ENCODE peak calls at places on chromosomes 5 and 9, in ten cellular contexts. One of them, this sample, is unnamed. For H3K27me3 and H3K4me1, the result is how much of the 10 kb centered on the place peaks cover.

GRCh38 chr9:31608413-31608812 is 776.0 kb upstream of the ACO1 start:
- DNase-seq in SK-N-SH: no peak
- DNase-seq in stomach: no peak
- DNase-seq in heart right ventricle: no peak
- DNase-seq in SJCRH30: peak
- DNase-seq in fibroblast of lung: peak
- DNase-seq in CD8-positive, alpha-beta T cell: no peak
- DNase-seq in tibial nerve: no peak
- DNase-seq in mesendoderm: no peak
- DNase-seq in adrenal gland: no peak
- DNase-seq in this sample: no peak

GRCh38 chr9:14485366-14485765 is 171.4 kb upstream of the NFIB start:
- DNase-seq in SK-N-SH: no peak
- DNase-seq in stomach: no peak
- DNase-seq in heart right ventricle: no peak
- DNase-seq in SJCRH30: no peak
- DNase-seq in fibroblast of lung: peak
- DNase-seq in CD8-positive, alpha-beta T cell: no peak
- DNase-seq in tibial nerve: no peak
- DNase-seq in mesendoderm: no peak
- DNase-seq in adrenal gland: no peak
- DNase-seq in this sample: no peak

GRCh38 chr9:110116543-110116885 is 91.4 kb downstream of the C9orf152 start:
- DNase-seq in SK-N-SH: no peak
- DNase-seq in stomach: no peak
- DNase-seq in heart right ventricle: no peak
- DNase-seq in SJCRH30: no peak
- DNase-seq in fibroblast of lung: peak
- DNase-seq in CD8-positive, alpha-beta T cell: no peak
- DNase-seq in tibial nerve: no peak
- DNase-seq in mesendoderm: no peak
- DNase-seq in adrenal gland: no peak
- DNase-seq in this sample: no peak

GRCh38 chr5:386432-387341 is 56.3 kb upstream of the EXOC3 start:
- DNase-seq in SK-N-SH: no peak
- DNase-seq in stomach: no peak
- DNase-seq in heart right ventricle: no peak
- DNase-seq in SJCRH30: no peak
- DNase-seq in fibroblast of lung: no peak
- DNase-seq in CD8-positive, alpha-beta T cell: no peak
- DNase-seq in tibial nerve: no peak
- DNase-seq in mesendoderm: no peak
- DNase-seq in adrenal gland: peak
- DNase-seq in this sample: no peak

GRCh38 chr9:99626424-99626823 is 195.3 kb upstream of the NR4A3 start:
- DNase-seq in SK-N-SH: no peak
- DNase-seq in stomach: no peak
- DNase-seq in heart right ventricle: no peak
- DNase-seq in SJCRH30: no peak
- DNase-seq in fibroblast of lung: no peak
- DNase-seq in CD8-positive, alpha-beta T cell: no peak
- DNase-seq in tibial nerve: no peak
- DNase-seq in mesendoderm: no peak
- DNase-seq in adrenal gland: no peak
- DNase-seq in this sample: no peak

GRCh38 chr9:74953235-74953741 is 576 bp upstream of the C9orf40 start:
- DNase-seq in SK-N-SH: no peak
- DNase-seq in stomach: no peak
- DNase-seq in heart right ventricle: no peak
- DNase-seq in SJCRH30: peak
- DNase-seq in fibroblast of lung: no peak
- DNase-seq in CD8-positive, alpha-beta T cell: no peak
- DNase-seq in tibial nerve: no peak
- DNase-seq in mesendoderm: no peak
- DNase-seq in adrenal gland: no peak
- DNase-seq in this sample: no peak

GRCh38 chr5:128965011-128965637 is at the start of gene SLC27A6:
- DNase-seq in SK-N-SH: peak
- DNase-seq in stomach: no peak
- DNase-seq in heart right ventricle: peak
- DNase-seq in SJCRH30: no peak
- DNase-seq in fibroblast of lung: peak
- DNase-seq in CD8-positive, alpha-beta T cell: no peak
- DNase-seq in tibial nerve: no peak
- DNase-seq in mesendoderm: peak
- DNase-seq in adrenal gland: no peak
- DNase-seq in this sample: no peak

GRCh38 chr5:132280371-132281240 is 13.6 kb upstream of the SLC22A4 start:
- DNase-seq in SK-N-SH: no peak
- DNase-seq in stomach: no peak
- DNase-seq in heart right ventricle: no peak
- DNase-seq in SJCRH30: no peak
- DNase-seq in fibroblast of lung: no peak
- DNase-seq in CD8-positive, alpha-beta T cell: no peak
- DNase-seq in tibial nerve: no peak
- DNase-seq in mesendoderm: no peak
- DNase-seq in adrenal gland: no peak
- DNase-seq in this sample: no peak

GRCh38 chr5:96297867-96298266 is 135.2 kb downstream of the PCSK1 start:
- DNase-seq in SK-N-SH: no peak
- DNase-seq in stomach: no peak
- DNase-seq in heart right ventricle: no peak
- DNase-seq in SJCRH30: no peak
- DNase-seq in fibroblast of lung: peak
- DNase-seq in CD8-positive, alpha-beta T cell: no peak
- DNase-seq in tibial nerve: no peak
- DNase-seq in mesendoderm: no peak
- DNase-seq in adrenal gland: no peak
- DNase-seq in this sample: no peak

GRCh38 chr5:146539973-146540372 is 24.0 kb upstream of the GPR151 start:
- DNase-seq in SK-N-SH: no peak
- DNase-seq in stomach: no peak
- DNase-seq in heart right ventricle: no peak
- DNase-seq in SJCRH30: no peak
- DNase-seq in fibroblast of lung: no peak
- DNase-seq in CD8-positive, alpha-beta T cell: no peak
- DNase-seq in tibial nerve: no peak
- DNase-seq in mesendoderm: no peak
- DNase-seq in adrenal gland: no peak
- DNase-seq in this sample: no peak

GRCh38 chr9:37903581-37903830 is 421 bp downstream of the SLC25A51 start:
- DNase-seq in SK-N-SH: no peak
- DNase-seq in stomach: no peak
- DNase-seq in heart right ventricle: peak
- DNase-seq in SJCRH30: no peak
- DNase-seq in fibroblast of lung: no peak
- DNase-seq in CD8-positive, alpha-beta T cell: no peak
- DNase-seq in tibial nerve: no peak
- DNase-seq in mesendoderm: peak
- DNase-seq in adrenal gland: peak
- DNase-seq in this sample: no peak

GRCh38 chr5:56466136-56466816 is 233.1 kb upstream of the ANKRD55 start:
- DNase-seq in SK-N-SH: no peak
- DNase-seq in stomach: no peak
- DNase-seq in heart right ventricle: no peak
- DNase-seq in SJCRH30: no peak
- DNase-seq in fibroblast of lung: no peak
- DNase-seq in CD8-positive, alpha-beta T cell: no peak
- DNase-seq in tibial nerve: no peak
- DNase-seq in mesendoderm: peak
- DNase-seq in adrenal gland: no peak
- DNase-seq in this sample: no peak

GRCh38 chr5:53826503-53826902 is 266.1 kb downstream of the NDUFS4 start:
- DNase-seq in SK-N-SH: no peak
- DNase-seq in stomach: no peak
- DNase-seq in heart right ventricle: no peak
- DNase-seq in SJCRH30: no peak
- DNase-seq in fibroblast of lung: no peak
- DNase-seq in CD8-positive, alpha-beta T cell: no peak
- DNase-seq in tibial nerve: no peak
- DNase-seq in mesendoderm: no peak
- DNase-seq in adrenal gland: no peak
- DNase-seq in this sample: no peak

GRCh38 chr5:138686668-138687067 is 66.6 kb upstream of the CTNNA1 start:
- DNase-seq in SK-N-SH: no peak
- DNase-seq in stomach: no peak
- DNase-seq in heart right ventricle: no peak
- DNase-seq in SJCRH30: no peak
- DNase-seq in fibroblast of lung: peak
- DNase-seq in CD8-positive, alpha-beta T cell: no peak
- DNase-seq in tibial nerve: no peak
- DNase-seq in mesendoderm: no peak
- DNase-seq in adrenal gland: no peak
- DNase-seq in this sample: no peak

GRCh38 chr9:111659706-111660105 is 1.7 kb upstream of the GNG10 start:
- DNase-seq in SK-N-SH: no peak
- DNase-seq in stomach: no peak
- DNase-seq in heart right ventricle: no peak
- DNase-seq in SJCRH30: no peak
- DNase-seq in fibroblast of lung: no peak
- DNase-seq in CD8-positive, alpha-beta T cell: no peak
- DNase-seq in tibial nerve: no peak
- DNase-seq in mesendoderm: no peak
- DNase-seq in adrenal gland: no peak
- DNase-seq in this sample: no peak

GRCh38 chr5:51748667-51749066 is 365.4 kb downstream of the ISL1 start:
- DNase-seq in SK-N-SH: no peak
- DNase-seq in stomach: no peak
- DNase-seq in heart right ventricle: no peak
- DNase-seq in SJCRH30: no peak
- DNase-seq in fibroblast of lung: no peak
- DNase-seq in CD8-positive, alpha-beta T cell: no peak
- DNase-seq in tibial nerve: no peak
- DNase-seq in mesendoderm: no peak
- DNase-seq in adrenal gland: no peak
- DNase-seq in this sample: no peak
- H3K27me3 ChIP-seq in SK-N-SH: under half
- H3K27me3 ChIP-seq in stomach: under half
- H3K27me3 ChIP-seq in heart right ventricle: under half
- H3K27me3 ChIP-seq in SJCRH30: under half
- H3K27me3 ChIP-seq in fibroblast of lung: under half
- H3K27me3 ChIP-seq in CD8-positive, alpha-beta T cell: under half
- H3K27me3 ChIP-seq in tibial nerve: under half
- H3K27me3 ChIP-seq in mesendoderm: under half
- H3K27me3 ChIP-seq in adrenal gland: under half
- H3K27me3 ChIP-seq in this sample: under half

DNA sequence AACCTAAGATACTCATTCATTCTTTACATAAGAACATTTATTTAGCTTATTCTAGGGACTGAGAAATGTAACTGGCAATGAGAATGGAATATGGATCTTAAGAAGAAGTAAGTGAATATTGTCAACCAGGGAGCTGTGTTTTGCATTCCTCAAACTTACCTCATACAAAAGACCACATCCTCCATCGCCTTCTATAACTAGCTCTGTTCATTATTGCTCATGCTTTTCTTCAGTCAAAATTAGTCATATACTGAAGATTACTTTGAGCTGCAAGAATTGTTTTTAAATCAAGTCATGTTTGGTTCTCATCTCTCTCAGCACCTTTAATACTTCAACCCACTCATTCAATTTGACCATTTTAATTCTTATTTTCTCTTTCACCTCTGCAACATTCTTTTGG is 140.3 kb upstream of the RASA1 start:
- DNase-seq in SK-N-SH: no peak
- DNase-seq in stomach: no peak
- DNase-seq in heart right ventricle: no peak
- DNase-seq in SJCRH30: no peak
- DNase-seq in fibroblast of lung: peak
- DNase-seq in CD8-positive, alpha-beta T cell: no peak
- DNase-seq in tibial nerve: no peak
- DNase-seq in mesendoderm: no peak
- DNase-seq in adrenal gland: no peak
- DNase-seq in this sample: no peak
- H3K4me1 ChIP-seq in SK-N-SH: under half
- H3K4me1 ChIP-seq in stomach: under half
- H3K4me1 ChIP-seq in heart right ventricle: under half
- H3K4me1 ChIP-seq in SJCRH30: under half
- H3K4me1 ChIP-seq in fibroblast of lung: under half
- H3K4me1 ChIP-seq in CD8-positive, alpha-beta T cell: under half
- H3K4me1 ChIP-seq in tibial nerve: under half
- H3K4me1 ChIP-seq in mesendoderm: under half
- H3K4me1 ChIP-seq in adrenal gland: under half
- H3K4me1 ChIP-seq in this sample: under half

DNA sequence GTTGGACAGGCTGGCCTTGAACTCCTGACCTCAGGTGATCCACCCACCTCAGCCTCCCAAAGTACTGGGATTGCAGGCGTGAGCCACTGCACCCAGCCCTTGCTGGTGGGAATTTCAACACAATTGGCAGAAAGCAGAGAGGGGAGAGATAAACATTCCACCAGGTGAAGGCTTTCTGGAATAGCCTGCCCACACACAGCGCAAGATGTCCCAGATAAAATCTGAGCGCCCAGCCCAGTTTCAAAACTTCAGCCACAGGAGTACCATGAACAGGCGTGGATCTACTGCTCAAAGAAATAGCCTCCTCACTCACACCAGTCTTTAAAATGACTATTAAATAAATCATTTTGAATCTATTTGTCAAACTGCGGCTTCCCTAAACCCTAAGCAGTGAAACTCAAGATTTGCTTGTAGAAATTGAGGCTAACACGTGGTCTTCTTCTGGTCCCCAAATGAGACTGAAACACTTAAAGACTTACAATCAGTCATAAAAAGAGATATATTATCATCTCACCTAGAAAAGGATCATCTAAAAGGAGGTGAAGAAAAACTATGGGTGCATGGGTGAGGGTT is 34.7 kb downstream of the CAPSL start:
- DNase-seq in SK-N-SH: no peak
- DNase-seq in stomach: no peak
- DNase-seq in heart right ventricle: no peak
- DNase-seq in SJCRH30: no peak
- DNase-seq in fibroblast of lung: no peak
- DNase-seq in CD8-positive, alpha-beta T cell: no peak
- DNase-seq in tibial nerve: no peak
- DNase-seq in mesendoderm: no peak
- DNase-seq in adrenal gland: no peak
- DNase-seq in this sample: no peak
- H3K27ac ChIP-seq in SK-N-SH: no peak
- H3K27ac ChIP-seq in stomach: no peak
- H3K27ac ChIP-seq in heart right ventricle: no peak
- H3K27ac ChIP-seq in SJCRH30: no peak
- H3K27ac ChIP-seq in fibroblast of lung: no peak
- H3K27ac ChIP-seq in CD8-positive, alpha-beta T cell: no peak
- H3K27ac ChIP-seq in tibial nerve: no peak
- H3K27ac ChIP-seq in mesendoderm: no peak
- H3K27ac ChIP-seq in adrenal gland: no peak
- H3K27ac ChIP-seq in this sample: no peak

DNA sequence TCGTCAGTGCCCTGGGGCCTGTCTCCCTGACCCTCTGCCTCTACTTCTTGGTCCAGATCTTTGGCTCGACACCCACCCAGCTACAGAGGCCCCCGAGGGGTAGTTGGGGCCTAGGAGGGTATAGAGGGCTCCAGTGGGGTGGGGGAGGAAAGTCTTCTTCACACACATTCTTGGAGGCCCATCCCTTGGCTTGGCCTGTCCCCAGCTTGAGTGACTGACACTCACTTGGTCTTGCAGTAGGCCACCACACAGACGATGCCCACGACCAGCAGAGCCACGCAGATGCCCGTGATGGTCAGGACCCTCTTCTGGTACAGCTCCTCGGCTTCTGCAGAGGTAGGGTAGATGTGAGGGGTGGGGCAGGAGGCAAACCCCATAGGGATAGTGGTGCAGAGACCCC is 59.8 kb downstream of the PSD2 start:
- DNase-seq in SK-N-SH: no peak
- DNase-seq in stomach: no peak
- DNase-seq in heart right ventricle: no peak
- DNase-seq in SJCRH30: no peak
- DNase-seq in fibroblast of lung: no peak
- DNase-seq in CD8-positive, alpha-beta T cell: no peak
- DNase-seq in tibial nerve: no peak
- DNase-seq in mesendoderm: no peak
- DNase-seq in adrenal gland: no peak
- DNase-seq in this sample: no peak
- H3K27me3 ChIP-seq in SK-N-SH: under half
- H3K27me3 ChIP-seq in stomach: under half
- H3K27me3 ChIP-seq in heart right ventricle: under half
- H3K27me3 ChIP-seq in SJCRH30: under half
- H3K27me3 ChIP-seq in fibroblast of lung: under half
- H3K27me3 ChIP-seq in CD8-positive, alpha-beta T cell: under half
- H3K27me3 ChIP-seq in tibial nerve: under half
- H3K27me3 ChIP-seq in mesendoderm: under half
- H3K27me3 ChIP-seq in adrenal gland: under half
- H3K27me3 ChIP-seq in this sample: under half

This sample was measured in CD4-positive, alpha-beta memory T cell.